ENCODE peak calls at places on chromosome 18, in ten cellular contexts. Y is psoas muscle; E is mesendoderm; U is CD8-positive, alpha-beta T cell; G is tibial nerve; D is MM.1S; F is gastrocnemius medialis; H is GM23338; K is pancreas; X is HCT116. S is an unnamed sample. For H3K36me3, the result is how much of the 10 kb centered on the place peaks cover.

GRCh38 chr18:2985628-2986027 is 27.3 kb downstream of the LPIN2 start:
- DNase-seq in Y (no peak), E (no peak), U (no peak), G (no peak), D (peak), F (no peak), H (no peak), K (no peak), X (peak), S (no peak)

GRCh38 chr18:58699551-58699950 is 28.3 kb downstream of the MALT1 start:
- DNase-seq in Y (no peak), E (no peak), U (no peak), G (no peak), D (no peak), F (no peak), H (no peak), K (no peak), X (no peak), S (no peak)

GRCh38 chr18:60649816-60650215 is 277.2 kb upstream of the MC4R start:
- DNase-seq in Y (no peak), E (no peak), U (no peak), G (no peak), D (no peak), F (no peak), H (no peak), K (no peak), X (no peak), S (no peak)

GRCh38 chr18:68742206-68742605 is 27.3 kb upstream of the TMX3 start:
- DNase-seq in Y (no peak), E (no peak), U (no peak), G (no peak), D (no peak), F (no peak), H (no peak), K (no peak), X (no peak), S (no peak)

GRCh38 chr18:37565985-37566478 is 434 bp upstream of the CELF4 start:
- DNase-seq in Y (peak), E (peak), U (no peak), G (no peak), D (no peak), F (no peak), H (peak), K (peak), X (no peak), S (no peak)

GRCh38 chr18:66495844-66496243 is 108.0 kb downstream of the CDH19 start:
- DNase-seq in Y (peak), E (peak), U (no peak), G (no peak), D (peak), F (peak), H (peak), K (peak), X (no peak), S (peak)

GRCh38 chr18:49959176-49959575 is 145.8 kb upstream of the ACAA2 start:
- DNase-seq in Y (no peak), E (peak), U (no peak), G (no peak), D (no peak), F (no peak), H (no peak), K (no peak), X (no peak), S (no peak)

GRCh38 chr18:9876867-9877654 is 8.7 kb upstream of the TXNDC2 start:
- DNase-seq in Y (no peak), E (peak), U (no peak), G (no peak), D (peak), F (no peak), H (peak), K (peak), X (peak), S (no peak)

GRCh38 chr18:25727281-25727680 is 363.1 kb downstream of the SS18 start:
- DNase-seq in Y (no peak), E (peak), U (no peak), G (no peak), D (no peak), F (no peak), H (no peak), K (no peak), X (no peak), S (no peak)

GRCh38 chr18:79848294-79848578 is 50.5 kb downstream of the KCNG2 start:
- DNase-seq in Y (no peak), E (no peak), U (no peak), G (no peak), D (no peak), F (no peak), H (no peak), K (no peak), X (no peak), S (no peak)

GRCh38 chr18:42114310-42114943 is 159.4 kb downstream of the PIK3C3 start:
- DNase-seq in Y (no peak), E (peak), U (peak), G (peak), D (peak), F (peak), H (peak), K (peak), X (peak), S (peak)

GRCh38 chr18:67428805-67429204 is 87.7 kb downstream of the DSEL start:
- DNase-seq in Y (no peak), E (no peak), U (no peak), G (no peak), D (no peak), F (no peak), H (no peak), K (no peak), X (no peak), S (no peak)

GRCh38 chr18:44598514-44598913 is 82.2 kb upstream of the SETBP1 start:
- DNase-seq in Y (no peak), E (no peak), U (no peak), G (no peak), D (no peak), F (no peak), H (peak), K (no peak), X (no peak), S (no peak)

GRCh38 chr18:62346327-62347090 is 21.4 kb downstream of the TNFRSF11A start:
- DNase-seq in Y (no peak), E (no peak), U (no peak), G (no peak), D (no peak), F (no peak), H (peak), K (no peak), X (no peak), S (no peak)

GRCh38 chr18:79818036-79818435 is 20.3 kb downstream of the KCNG2 start:
- DNase-seq in Y (no peak), E (no peak), U (no peak), G (no peak), D (no peak), F (no peak), H (no peak), K (no peak), X (no peak), S (no peak)

GRCh38 chr18:42644729-42645131 is 470.8 kb downstream of the RIT2 start:
- DNase-seq in Y (no peak), E (peak), U (no peak), G (no peak), D (no peak), F (no peak), H (no peak), K (no peak), X (no peak), S (peak)

DNA sequence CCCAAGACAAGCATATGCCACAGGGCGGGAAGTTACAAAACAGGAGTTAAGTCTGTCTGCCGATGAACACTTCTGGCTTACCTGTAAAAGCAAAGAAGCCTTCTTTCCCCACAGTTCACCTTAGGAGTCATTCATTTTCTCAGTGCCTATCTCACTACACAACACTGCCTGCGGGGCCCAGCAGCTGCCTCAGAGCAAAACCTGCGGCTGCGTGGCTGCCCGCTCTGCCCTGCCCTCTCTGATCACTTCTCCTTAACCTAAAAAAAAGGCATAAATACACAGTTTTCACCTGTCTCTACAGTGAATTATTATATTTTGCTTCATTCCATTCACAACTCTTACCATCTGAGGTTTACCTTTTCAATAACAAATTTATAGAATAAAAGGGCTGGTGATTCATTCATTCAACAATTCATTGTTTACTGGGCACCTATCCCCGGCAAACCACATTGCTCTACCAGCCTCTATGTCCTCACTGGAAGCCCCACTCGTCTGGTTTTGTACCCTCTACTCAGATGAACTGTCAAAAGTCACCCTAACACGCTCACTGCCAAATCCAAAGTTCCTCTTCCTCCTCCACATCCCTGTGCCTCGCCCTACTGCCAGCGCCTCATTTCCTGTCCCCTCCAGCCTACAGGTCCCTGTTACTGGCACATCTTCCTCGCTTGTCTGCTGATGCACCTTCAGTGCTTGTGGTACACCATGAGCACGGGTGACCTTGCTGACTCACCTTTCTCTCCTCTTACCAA is 31.4 kb downstream of the AFG3L2 start:
- DNase-seq in Y (no peak), E (no peak), U (no peak), G (no peak), D (no peak), F (no peak), H (no peak), K (no peak), X (no peak), S (no peak)
- H3K36me3 ChIP-seq in Y (half or more), E (under half), U (under half), G (under half), D (under half), F (under half), H (under half), K (half or more), X (under half), S (under half)

DNA sequence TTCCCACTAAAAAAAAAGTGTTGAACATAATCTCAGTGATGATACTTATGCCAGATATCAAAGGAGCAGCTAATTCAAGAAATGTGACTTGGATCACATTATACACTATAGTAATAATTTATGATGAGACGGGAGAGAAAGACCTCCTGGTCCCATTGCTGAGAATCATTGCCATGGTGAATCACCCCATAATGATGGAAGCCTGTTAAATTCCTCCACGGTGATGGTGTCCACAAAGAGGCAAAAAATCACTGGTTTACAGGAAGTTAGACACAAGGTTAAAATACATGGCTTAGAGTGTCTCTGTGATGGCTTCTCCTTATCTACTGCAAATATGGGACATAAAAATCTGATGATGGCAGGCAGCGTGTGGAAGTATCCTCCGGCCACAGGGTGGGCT is 210.1 kb downstream of the CDH2 start:
- DNase-seq in Y (no peak), E (no peak), U (no peak), G (no peak), D (no peak), F (no peak), H (no peak), K (no peak), X (no peak), S (no peak)
- H3K36me3 ChIP-seq in Y (under half), E (under half), U (under half), G (under half), D (under half), F (under half), H (under half), K (under half), X (under half), S (under half)

GRCh38 chr18:396571-396970 is 103.9 kb downstream of the COLEC12 start:
- DNase-seq in Y (no peak), E (no peak), U (no peak), G (no peak), D (no peak), F (no peak), H (no peak), K (peak), X (no peak), S (no peak)
- H3K36me3 ChIP-seq in Y (under half), E (under half), U (under half), G (under half), D (under half), F (under half), H (under half), K (under half), X (under half), S (under half)

GRCh38 chr18:28132084-28132483 is 44.8 kb downstream of the CDH2 start:
- DNase-seq in Y (no peak), E (peak), U (no peak), G (no peak), D (no peak), F (no peak), H (no peak), K (no peak), X (no peak), S (no peak)

GRCh38 chr18:28138816-28139215 is 38.1 kb downstream of the CDH2 start:
- DNase-seq in Y (no peak), E (no peak), U (no peak), G (no peak), D (no peak), F (no peak), H (no peak), K (no peak), X (no peak), S (no peak)

GRCh38 chr18:28136071-28136470 is 40.9 kb downstream of the CDH2 start:
- DNase-seq in Y (no peak), E (peak), U (no peak), G (no peak), D (peak), F (no peak), H (no peak), K (no peak), X (no peak), S (no peak)

GRCh38 chr18:28134774-28135173 is 42.2 kb downstream of the CDH2 start:
- DNase-seq in Y (no peak), E (no peak), U (no peak), G (no peak), D (no peak), F (no peak), H (no peak), K (no peak), X (no peak), S (no peak)
- H3K36me3 ChIP-seq in Y (under half), E (under half), U (under half), G (under half), D (under half), F (under half), H (under half), K (under half), X (under half), S (under half)

GRCh38 chr18:22185723-22186386 is 16.5 kb downstream of the GATA6 start:
- DNase-seq in Y (no peak), E (no peak), U (no peak), G (no peak), D (no peak), F (no peak), H (no peak), K (no peak), X (no peak), S (no peak)
- H3K36me3 ChIP-seq in Y (under half), E (under half), U (under half), G (under half), D (under half), F (under half), H (under half), K (under half), X (under half), S (under half)

DNA sequence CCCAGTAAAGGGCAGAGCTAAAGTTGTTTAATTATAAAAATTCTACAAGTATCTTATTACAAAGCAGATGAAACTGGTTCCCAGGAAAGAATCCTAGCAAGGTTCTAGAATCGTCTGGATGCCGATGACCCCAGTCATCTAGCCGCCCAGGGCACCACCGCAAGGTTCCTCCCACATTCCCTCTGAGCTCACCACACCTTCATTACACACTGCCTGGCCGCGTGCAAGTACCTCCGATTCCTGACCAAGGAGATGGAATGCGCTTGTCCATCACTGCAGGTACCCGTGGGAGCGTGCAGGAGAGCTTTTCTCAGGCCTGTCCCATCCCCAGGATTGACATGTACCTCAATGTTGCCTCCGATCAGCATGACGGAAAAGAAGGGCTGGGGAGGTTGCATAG is 158.5 kb downstream of the LAMA1 start:
- DNase-seq in Y (no peak), E (no peak), U (no peak), G (no peak), D (no peak), F (no peak), H (no peak), K (no peak), X (no peak), S (peak)
- H3K36me3 ChIP-seq in Y (under half), E (under half), U (under half), G (under half), D (under half), F (under half), H (under half), K (under half), X (under half), S (under half)